ENCODE peak calls at places on chromosomes 4 and X, in five cellular contexts. A is cardiac fibroblast, M is GM23338, T is hepatocyte, N is spleen. L is an unnamed sample.

GRCh38 chr4:28772796-28773195 is 1912.2 kb downstream of the STIM2 start:
- DNase-seq in T (no peak), M (no peak), A (no peak), N (no peak), L (no peak)

GRCh38 chr4:54067163-54067562 is 2.8 kb upstream of the CHIC2 start:
- DNase-seq in N (no peak), M (no peak), T (peak), A (peak), L (no peak)

GRCh38 chr4:24472514-24473308 is 111.6 kb downstream of the DHX15 start:
- DNase-seq in N (peak), M (peak), A (peak), T (peak), L (peak)

GRCh38 chr4:74789518-74789917 is 4.8 kb downstream of the BTC start:
- DNase-seq in A (no peak), N (no peak), T (no peak), M (no peak), L (no peak)

GRCh38 chr4:122632396-122633143 is 11.7 kb upstream of the IL21 start:
- DNase-seq in M (no peak), A (no peak), T (no peak), N (no peak), L (no peak)

GRCh38 chr4:8831221-8832129 is 40.2 kb downstream of the HMX1 start:
- DNase-seq in M (no peak), A (no peak), T (no peak), N (no peak), L (peak)

GRCh38 chrX:129653181-129653984 is 1.4 kb downstream of the APLN start:
- DNase-seq in T (no peak), N (no peak), A (no peak), M (no peak), L (peak)

GRCh38 chr4:180913750-180914149 is 1329.5 kb upstream of the TENM3 start:
- DNase-seq in A (no peak), N (no peak), M (no peak), T (no peak), L (no peak)

GRCh38 chr4:56817840-56818491 is 3.5 kb downstream of the SPINK2 start:
- DNase-seq in T (no peak), N (no peak), A (no peak), M (no peak), L (no peak)

GRCh38 chr4:54976682-54977081 is 148.7 kb downstream of the KDR start:
- DNase-seq in N (no peak), A (no peak), M (peak), T (no peak), L (no peak)

GRCh38 chrX:114162068-114162735 is 421.7 kb upstream of the HTR2C start:
- DNase-seq in T (peak), M (peak), N (no peak), A (no peak), L (no peak)

GRCh38 chr4:19806865-19807264 is 444.8 kb upstream of the SLIT2 start:
- DNase-seq in A (no peak), T (no peak), N (no peak), M (no peak), L (no peak)

GRCh38 chr4:108314900-108315589 is 146.3 kb upstream of the LEF1 start:
- DNase-seq in A (no peak), T (no peak), N (no peak), M (no peak), L (no peak)

GRCh38 chr4:1544861-1545275 is 138.6 kb upstream of the NKX1-1 start:
- DNase-seq in A (no peak), N (no peak), M (no peak), T (peak), L (no peak)

GRCh38 chr4:176844448-176844847 is 51.7 kb upstream of the VEGFC start:
- DNase-seq in M (no peak), T (no peak), A (no peak), N (no peak), L (no peak)

GRCh38 chrX:56068274-56068758 is 163.8 kb upstream of the KLF8 start:
- DNase-seq in T (no peak), N (peak), M (no peak), A (no peak), L (no peak)

GRCh38 chrX:136168929-136169735 is 21.8 kb downstream of the FHL1 start:
- DNase-seq in N (no peak), M (peak), T (peak), A (peak), L (no peak)

GRCh38 chr4:147924604-147925412 is 192.9 kb downstream of the ARHGAP10 start:
- DNase-seq in N (no peak), T (peak), M (peak), A (peak), L (no peak)
- TF ChIP-seq CTCF in N (no peak), T (peak), M (peak), A (peak), L (peak)

GRCh38 chr4:152165851-152166250 is 370.0 kb downstream of the FBXW7 start:
- DNase-seq in A (no peak), T (no peak), M (no peak), N (no peak), L (no peak)

GRCh38 chr4:152164561-152164960 is 371.3 kb downstream of the FBXW7 start:
- DNase-seq in M (peak), T (no peak), N (no peak), A (no peak), L (no peak)

GRCh38 chr4:152162331-152162697 is 373.6 kb downstream of the FBXW7 start:
- DNase-seq in N (no peak), M (no peak), T (no peak), A (peak), L (no peak)

GRCh38 chr4:152166567-152166966 is 369.3 kb downstream of the FBXW7 start:
- DNase-seq in M (peak), A (peak), T (peak), N (no peak), L (no peak)

GRCh38 chr4:152165146-152165545 is 370.7 kb downstream of the FBXW7 start:
- DNase-seq in N (no peak), T (no peak), M (peak), A (peak), L (no peak)
- TF ChIP-seq CTCF in N (no peak), T (no peak), M (no peak), A (no peak), L (no peak)

GRCh38 chr4:47235721-47236120 is 204.4 kb downstream of the GABRB1 start:
- DNase-seq in T (no peak), N (no peak), M (no peak), A (peak), L (no peak)

GRCh38 chr4:47238697-47239096 is 207.3 kb downstream of the GABRB1 start:
- DNase-seq in M (no peak), T (no peak), N (no peak), A (peak), L (no peak)

GRCh38 chr4:47239649-47240048 is 208.3 kb downstream of the GABRB1 start:
- DNase-seq in T (no peak), A (no peak), N (peak), M (no peak), L (no peak)
- TF ChIP-seq CTCF in T (no peak), A (no peak), N (no peak), M (no peak), L (no peak)

DNA sequence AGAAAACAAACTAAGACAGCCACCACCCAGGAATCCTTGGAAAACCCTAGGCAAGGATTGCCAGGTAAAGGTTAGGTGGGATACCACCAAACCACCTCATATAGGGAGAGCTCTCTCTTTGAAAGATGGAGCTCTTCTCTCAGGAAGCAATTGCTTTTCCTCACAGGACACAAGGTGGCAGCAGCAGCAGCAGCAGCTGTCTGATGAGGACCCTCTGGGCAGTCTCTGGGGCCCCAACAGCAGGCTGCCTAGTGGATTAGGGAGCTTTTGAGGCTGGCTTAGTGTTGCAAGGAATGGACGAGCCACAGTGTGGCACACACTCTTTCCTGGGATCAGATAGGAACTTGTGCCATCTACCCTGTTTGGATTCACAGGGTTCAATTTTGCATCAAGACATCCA is 41.4 kb upstream of the CHRDL1 start:
- DNase-seq in N (no peak), M (peak), A (no peak), T (no peak), L (no peak)
- TF ChIP-seq CTCF in N (no peak), M (peak), A (no peak), T (peak), L (no peak)

GRCh38 chr4:96036781-96037180 is 196.9 kb downstream of the PDHA2 start:
- DNase-seq in T (no peak), A (no peak), N (no peak), M (no peak), L (no peak)

GRCh38 chr4:96037705-96038104 is 197.8 kb downstream of the PDHA2 start:
- DNase-seq in T (no peak), M (no peak), A (peak), N (no peak), L (no peak)

GRCh38 chr4:96035727-96036126 is 195.8 kb downstream of the PDHA2 start:
- DNase-seq in T (no peak), A (peak), M (peak), N (no peak), L (no peak)
- TF ChIP-seq CTCF in T (peak), A (peak), M (peak), N (no peak), L (peak)

GRCh38 chrX:123732679-123733363 is at the start of gene THOC2:
- DNase-seq in M (peak), A (peak), N (peak), T (peak), L (peak)
- TF ChIP-seq CTCF in M (no peak), A (peak), N (peak), T (no peak), L (peak)